ENCODE peak calls at places on chromosomes 6 and 20, in four cellular contexts. R is SK-N-MC, I is H1, U is astrocyte. M is an unnamed sample.

GRCh38 chr20:43691928-43692524 is 25.1 kb downstream of the MYBL2 start:
- DNase-seq in R (no peak), I (peak; percentile 25), U (no peak), M (peak; percentile 51)

GRCh38 chr6:133348846-133349245 is 107.7 kb downstream of the EYA4 start:
- DNase-seq in R (no peak), I (no peak), U (no peak), M (no peak)

GRCh38 chr20:59359908-59360307 is 59.5 kb downstream of the EDN3 start:
- DNase-seq in R (no peak), I (no peak), U (no peak), M (no peak)

GRCh38 chr6:12653396-12653910 is 63.1 kb upstream of the PHACTR1 start:
- DNase-seq in R (no peak), I (no peak), U (peak; percentile 39), M (no peak)

GRCh38 chr20:37935435-37935834 is 32.5 kb downstream of the VSTM2L start:
- DNase-seq in R (no peak), I (no peak), U (no peak), M (no peak)

GRCh38 chr20:33667245-33668086 is 723 bp downstream of the ACTL10 start:
- DNase-seq in R (no peak), I (no peak), U (no peak), M (peak; percentile 88)

GRCh38 chr6:20542927-20543602 is 8.8 kb downstream of the CDKAL1 start:
- DNase-seq in R (no peak), I (no peak), U (peak; percentile 87), M (no peak)

GRCh38 chr6:133804263-133804662 is 84.7 kb upstream of the TCF21 start:
- DNase-seq in R (no peak), I (no peak), U (peak; percentile 52), M (no peak)

GRCh38 chr20:1417273-1417672 is 24.4 kb upstream of the FKBP1A start:
- DNase-seq in R (no peak), I (no peak), U (peak; percentile 38), M (peak; percentile 28)

GRCh38 chr6:85273870-85274269 is 176.0 kb upstream of the NT5E start:
- DNase-seq in R (no peak), I (no peak), U (no peak), M (no peak)

GRCh38 chr6:39865011-39865888 is 69.0 kb downstream of the MOCS1 start:
- DNase-seq in R (no peak), I (peak; percentile 13), U (no peak), M (peak; percentile 81)

GRCh38 chr6:165478581-165478980 is 169.2 kb upstream of the C6orf118 start:
- DNase-seq in R (no peak), I (no peak), U (no peak), M (no peak)

GRCh38 chr20:33474097-33474846 is 15.6 kb upstream of the CBFA2T2 start:
- DNase-seq in R (no peak), I (no peak), U (no peak), M (no peak)

GRCh38 chr6:27161946-27162603 is 85.4 kb upstream of the PRSS16 start:
- DNase-seq in R (no peak), I (no peak), U (peak; percentile 53), M (peak; percentile 75)

GRCh38 chr6:52540286-52540902 is 36.5 kb downstream of the TRAM2 start:
- DNase-seq in R (no peak), I (no peak), U (peak; percentile 80), M (no peak)

GRCh38 chr6:5497896-5498578 is 236.7 kb downstream of the FARS2 start:
- DNase-seq in R (peak; percentile 88), I (no peak), U (peak; percentile 86), M (peak; percentile 95)
- H3K4me3 ChIP-seq in R (peak overlapping the region; percentile 60), I (no peak overlapping the region), U (peak overlapping the region; percentile 58), M (peak overlapping the region; percentile 29)

GRCh38 chr6:146301760-146302159 is 241.9 kb upstream of the RAB32 start:
- DNase-seq in R (no peak), I (no peak), U (no peak), M (no peak)
- H3K27ac ChIP-seq in R (no peak overlapping the region), I (no peak overlapping the region), U (no peak overlapping the region), M (no peak overlapping the region)

DNA sequence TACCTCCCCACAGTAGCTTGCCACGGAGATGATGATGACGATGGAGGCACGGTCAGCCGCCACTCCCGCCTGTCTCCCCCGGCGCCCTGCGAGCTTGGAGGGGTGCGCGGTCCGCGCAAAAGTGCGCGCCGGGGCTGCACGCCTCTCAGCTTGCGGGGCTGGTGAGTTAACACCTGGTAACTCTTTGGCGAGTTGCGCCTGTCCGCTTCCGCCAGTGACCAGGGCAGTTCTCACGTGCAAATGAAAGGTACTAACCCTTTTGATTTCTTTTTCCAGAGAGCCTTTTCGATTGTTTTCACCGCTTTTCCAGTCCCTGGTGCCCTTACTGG is 6.1 kb downstream of the GRIK2 start:
- DNase-seq in R (no peak), I (no peak), U (no peak), M (no peak)
- TF ChIP-seq EZH2 in R (no peak), I (peak; percentile 80), U (no peak), M (no peak)

GRCh38 chr20:4972506-4973251 is 28.6 kb downstream of the SLC23A2 start:
- DNase-seq in R (no peak), I (no peak), U (no peak), M (no peak)
- H3K4me3 ChIP-seq in R (no peak overlapping the region), I (no peak overlapping the region), U (no peak overlapping the region), M (no peak overlapping the region)

M was measured in A673.